ENCODE peak calls at places on chromosome 19, in nine cellular contexts. F, I, E, Y, N, P, J, X and O are unnamed samples.

GRCh38 chr19:16160943-16161560 is 12.3 kb downstream of the CIB3 start:
- DNase-seq in F (peak; percentile 49), I (no peak), E (no peak), Y (no peak), N (peak; percentile 60), P (no peak), J (no peak), X (peak; percentile 38), O (no peak)

GRCh38 chr19:45499196-45500180 is 1.2 kb downstream of the PPM1N start:
- DNase-seq in F (no peak), I (peak; percentile 84), E (peak; percentile 62), Y (no peak), N (peak; percentile 67), P (peak; percentile 80), J (no peak), X (peak; percentile 62), O (peak; percentile 80)

GRCh38 chr19:46107371-46107770 is 17.1 kb downstream of the IGFL3 start:
- DNase-seq in F (no peak), I (no peak), E (no peak), Y (no peak), N (no peak), P (no peak), J (no peak), X (no peak), O (no peak)

GRCh38 chr19:5107432-5108122 is 138.7 kb downstream of the KDM4B start:
- DNase-seq in F (no peak), I (no peak), E (no peak), Y (no peak), N (no peak), P (no peak), J (no peak), X (no peak), O (peak; percentile 66)

GRCh38 chr19:1046836-1047695 is 7.2 kb downstream of the ABCA7 start:
- DNase-seq in F (no peak), I (peak; percentile 15), E (no peak), Y (no peak), N (no peak), P (no peak), J (no peak), X (no peak), O (no peak)

GRCh38 chr19:33388817-33389573 is 15.5 kb downstream of the CEBPG start:
- DNase-seq in F (no peak), I (peak; percentile 29), E (no peak), Y (peak; percentile 73), N (no peak), P (no peak), J (no peak), X (no peak), O (no peak)

GRCh38 chr19:34253711-34254551 is 423 bp upstream of the GARRE1 start:
- DNase-seq in F (no peak), I (no peak), E (peak; percentile 86), Y (peak; percentile 94), N (no peak), P (peak; percentile 89), J (peak; percentile 82), X (no peak), O (peak; percentile 91)

GRCh38 chr19:33248954-33249613 is 23.4 kb upstream of the SLC7A10 start:
- DNase-seq in F (peak; percentile 61), I (no peak), E (no peak), Y (peak; percentile 62), N (peak; percentile 63), P (no peak), J (no peak), X (peak; percentile 50), O (no peak)

GRCh38 chr19:47221080-47221841 is 9.7 kb downstream of the BBC3 start:
- DNase-seq in F (no peak), I (no peak), E (no peak), Y (no peak), N (no peak), P (no peak), J (no peak), X (no peak), O (no peak)

GRCh38 chr19:50569938-50570540 is 1.8 kb upstream of the LRRC4B start:
- DNase-seq in F (no peak), I (no peak), E (no peak), Y (peak; percentile 72), N (no peak), P (no peak), J (no peak), X (no peak), O (no peak)

GRCh38 chr19:49758292-49758691 is 4.8 kb downstream of the TSKS start:
- DNase-seq in F (no peak), I (no peak), E (no peak), Y (peak; percentile 80), N (no peak), P (no peak), J (no peak), X (no peak), O (no peak)

GRCh38 chr19:7874080-7874856 is at the start of gene PRR36:
- DNase-seq in F (peak; percentile 76), I (peak; percentile 83), E (no peak), Y (peak; percentile 96), N (peak; percentile 56), P (no peak), J (no peak), X (peak; percentile 76), O (peak; percentile 90)

GRCh38 chr19:18972301-18972831 is 31.3 kb upstream of the HOMER3 start:
- DNase-seq in F (no peak), I (no peak), E (no peak), Y (no peak), N (no peak), P (no peak), J (no peak), X (no peak), O (no peak)

GRCh38 chr19:46599716-46600392 is 1.3 kb upstream of the CALM3 start:
- DNase-seq in F (no peak), I (no peak), E (no peak), Y (peak; percentile 47), N (peak; percentile 47), P (no peak), J (no peak), X (no peak), O (no peak)

GRCh38 chr19:20318616-20319015 is 151.6 kb downstream of the ZNF486 start:
- DNase-seq in F (no peak), I (no peak), E (no peak), Y (no peak), N (no peak), P (no peak), J (no peak), X (no peak), O (no peak)

GRCh38 chr19:1618157-1619093 is 13.2 kb upstream of the UQCR11 start:
- DNase-seq in F (peak; percentile 46), I (peak; percentile 62), E (no peak), Y (no peak), N (peak; percentile 62), P (peak; percentile 64), J (no peak), X (peak; percentile 58), O (peak; percentile 71)

GRCh38 chr19:5983367-5983955 is 5.5 kb upstream of the RANBP3 start:
- DNase-seq in F (no peak), I (no peak), E (no peak), Y (no peak), N (no peak), P (no peak), J (no peak), X (no peak), O (no peak)

GRCh38 chr19:34961775-34962174 is 2.3 kb downstream of the ZNF792 start:
- DNase-seq in F (no peak), I (no peak), E (no peak), Y (no peak), N (no peak), P (no peak), J (no peak), X (no peak), O (no peak)

GRCh38 chr19:3369337-3370213 is 3.2 kb downstream of the NFIC start:
- DNase-seq in F (no peak), I (no peak), E (no peak), Y (peak; percentile 80), N (no peak), P (no peak), J (no peak), X (no peak), O (no peak)

GRCh38 chr19:5002143-5002542 is 33.2 kb downstream of the KDM4B start:
- DNase-seq in F (peak; percentile 59), I (no peak), E (no peak), Y (peak; percentile 22), N (peak; percentile 27), P (no peak), J (no peak), X (peak; percentile 19), O (no peak)

GRCh38 chr19:19428746-19429145 is 23.3 kb downstream of the GATAD2A start:
- DNase-seq in F (no peak), I (no peak), E (no peak), Y (no peak), N (no peak), P (no peak), J (no peak), X (no peak), O (no peak)

GRCh38 chr19:29188704-29189375 is 24.1 kb downstream of the UQCRFS1 start:
- DNase-seq in F (no peak), I (no peak), E (no peak), Y (no peak), N (no peak), P (no peak), J (no peak), X (no peak), O (peak; percentile 13)